ENCODE peak calls at places on chromosomes 11 and 22, in seven cellular contexts. O, E, L, V, B, S and U are unnamed samples.

GRCh38 chr11:94803491-94803890 is 35.3 kb downstream of the AMOTL1 start:
- DNase-seq in S (no peak), O (no peak), B (no peak), L (no peak), E (no peak), V (no peak), U (no peak)

GRCh38 chr11:47360341-47360740 is 7.8 kb upstream of the MYBPC3 start:
- DNase-seq in V (no peak), S (no peak), E (no peak), L (no peak), B (no peak), O (no peak), U (no peak)

GRCh38 chr11:128694618-128695481 is 978 bp downstream of the FLI1 start:
- DNase-seq in L (peak), S (peak), O (peak), B (no peak), V (no peak), E (peak), U (no peak)

GRCh38 chr11:110432713-110433392 is 3.1 kb downstream of the FDX1 start:
- DNase-seq in O (peak), B (no peak), V (no peak), S (no peak), E (no peak), L (no peak), U (no peak)

GRCh38 chr22:41021655-41022454 is 70.5 kb upstream of the EP300 start:
- DNase-seq in L (peak), E (peak), B (no peak), O (peak), S (peak), V (peak), U (no peak)

GRCh38 chr11:14380947-14381555 is 22.1 kb upstream of the RRAS2 start:
- DNase-seq in O (peak), E (peak), B (no peak), V (peak), S (peak), L (peak), U (no peak)

GRCh38 chr11:115699733-115700132 is 195.5 kb upstream of the CADM1 start:
- DNase-seq in O (no peak), E (no peak), B (no peak), S (no peak), V (no peak), L (no peak), U (peak)

GRCh38 chr11:72308226-72309073 is 64.5 kb upstream of the PHOX2A start:
- DNase-seq in V (no peak), E (no peak), B (peak), O (peak), L (no peak), S (no peak), U (peak)

GRCh38 chr22:27715078-27715477 is 86.5 kb downstream of the MN1 start:
- DNase-seq in L (no peak), B (no peak), O (no peak), E (no peak), S (no peak), V (peak), U (no peak)

GRCh38 chr11:17773674-17774073 is 39.1 kb downstream of the KCNC1 start:
- DNase-seq in B (no peak), V (no peak), O (no peak), E (peak), S (no peak), L (no peak), U (no peak)

GRCh38 chr11:63749624-63750023 is 19.0 kb downstream of the ZFTA start:
- DNase-seq in S (no peak), O (no peak), L (no peak), E (no peak), V (no peak), B (no peak), U (no peak)

GRCh38 chr11:44032304-44033085 is 15.3 kb upstream of the ACCSL start:
- DNase-seq in E (peak), V (peak), S (no peak), O (peak), B (no peak), L (peak), U (no peak)

GRCh38 chr11:5626191-5626590 is 1.4 kb downstream of the TRIM34 start:
- DNase-seq in B (no peak), V (no peak), E (no peak), O (peak), S (no peak), L (no peak), U (no peak)

GRCh38 chr22:36561291-36561811 is 32.4 kb upstream of the EIF3D start:
- DNase-seq in O (no peak), E (no peak), L (no peak), V (no peak), B (no peak), S (no peak), U (no peak)

GRCh38 chr11:90380206-90380605 is 157.4 kb upstream of the CHORDC1 start:
- DNase-seq in L (no peak), O (no peak), V (no peak), B (no peak), S (no peak), E (no peak), U (no peak)

GRCh38 chr22:38524434-38524833 is 18.3 kb upstream of the DDX17 start:
- DNase-seq in S (no peak), O (no peak), B (no peak), L (no peak), V (no peak), E (no peak), U (no peak)

GRCh38 chr11:23212829-23213228 is 352.6 kb upstream of the CCDC179 start:
- DNase-seq in L (no peak), O (no peak), B (no peak), V (no peak), E (no peak), S (no peak), U (no peak)

GRCh38 chr11:112132737-112133136 is 31.2 kb downstream of the IL18 start:
- DNase-seq in O (no peak), B (no peak), V (no peak), E (no peak), S (no peak), L (no peak), U (no peak)

GRCh38 chr11:131809203-131809948 is 439.0 kb downstream of the NTM start:
- DNase-seq in L (no peak), S (no peak), V (no peak), E (no peak), B (no peak), O (peak), U (no peak)

GRCh38 chr22:30275625-30276024 is 9.0 kb upstream of the OSM start:
- DNase-seq in O (no peak), V (no peak), E (no peak), B (no peak), S (no peak), L (no peak), U (no peak)

GRCh38 chr11:37320921-37321320 is 722.9 kb upstream of the RAG2 start:
- DNase-seq in E (no peak), O (peak), L (no peak), V (no peak), S (no peak), B (no peak), U (no peak)

GRCh38 chr11:116637766-116638165 is 135.0 kb downstream of the BUD13 start:
- DNase-seq in O (no peak), E (no peak), L (no peak), B (no peak), S (no peak), V (no peak), U (no peak)

GRCh38 chr11:62400760-62401159 is 18.1 kb upstream of the SCGB1A1 start:
- DNase-seq in O (peak), S (no peak), V (peak), E (peak), B (peak), L (peak), U (peak)

GRCh38 chr22:50011447-50012200 is 941 bp downstream of the IL17REL start:
- DNase-seq in V (no peak), E (peak), S (peak), B (no peak), O (no peak), L (peak), U (no peak)

DNA sequence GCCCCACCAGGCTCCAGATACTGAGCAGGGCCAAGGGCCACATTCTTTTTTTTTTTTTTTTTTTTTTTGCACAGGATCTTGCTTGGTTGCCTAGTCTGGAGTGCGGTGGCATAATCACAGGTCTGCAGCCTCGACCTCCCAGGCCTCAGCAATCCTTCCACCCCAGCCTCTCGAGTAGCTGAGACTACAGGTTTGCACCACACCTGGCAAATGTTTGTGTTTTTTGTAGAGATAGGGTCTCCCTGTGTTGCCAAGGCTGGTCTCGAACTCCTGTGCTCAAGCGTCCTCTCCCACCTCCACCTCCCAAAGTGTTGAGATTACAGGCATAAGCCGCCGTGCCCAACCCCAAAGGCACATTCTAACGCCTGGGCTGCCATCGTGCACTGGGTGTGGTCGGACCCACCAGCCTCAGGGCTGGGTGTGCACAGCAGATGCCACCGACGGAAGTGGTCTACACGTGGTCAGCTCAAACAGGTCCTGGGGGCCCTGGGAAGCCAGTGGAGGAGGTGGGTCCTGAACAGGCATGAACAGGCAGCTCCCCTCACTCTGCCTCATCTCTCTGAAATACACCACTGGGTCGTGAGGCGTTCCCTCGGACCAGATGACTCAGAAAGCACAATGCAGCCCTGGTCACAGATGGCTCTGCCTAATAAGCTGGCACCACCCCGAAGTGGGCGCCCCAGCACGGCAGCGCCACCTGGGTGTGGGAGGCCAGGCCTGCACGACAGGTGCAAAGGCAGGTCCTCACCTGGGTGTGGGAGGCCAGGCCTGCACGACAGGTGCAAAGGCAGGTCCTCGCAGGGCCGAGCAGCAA is 5.1 kb upstream of the B4GALNT4 start:
- DNase-seq in V (no peak), E (peak), L (peak), S (peak), B (peak), O (peak), U (no peak)
- TF ChIP-seq CTCF in V (no peak), E (peak), L (peak), S (peak), B (peak), O (peak), U (no peak)

GRCh38 chr22:43541462-43542407 is 129.9 kb downstream of the MPPED1 start:
- DNase-seq in L (no peak), E (no peak), B (no peak), S (peak), V (no peak), O (no peak), U (no peak)
- TF ChIP-seq CTCF in L (no peak), E (no peak), B (no peak), S (no peak), V (no peak), O (no peak), U (no peak)

GRCh38 chr22:17748555-17749353 is 25.5 kb downstream of the BID start:
- DNase-seq in S (peak), E (no peak), O (no peak), B (no peak), L (no peak), V (no peak), U (no peak)
- TF ChIP-seq CTCF in S (peak), E (peak), O (no peak), B (no peak), L (no peak), V (no peak), U (no peak)

GRCh38 chr11:79440451-79441158 is at the start of gene TENM4:
- DNase-seq in E (peak), L (peak), O (peak), S (peak), V (peak), B (no peak), U (peak)
- TF ChIP-seq CTCF in E (no peak), L (peak), O (no peak), S (peak), V (peak), B (no peak), U (no peak)

GRCh38 chr11:120326228-120326627 is 1.1 kb downstream of the TLCD5 start:
- DNase-seq in L (no peak), O (peak), S (no peak), B (no peak), E (no peak), V (no peak), U (no peak)

GRCh38 chr11:120327311-120327710 is 2.2 kb downstream of the TLCD5 start:
- DNase-seq in E (no peak), L (no peak), B (no peak), V (no peak), O (no peak), S (no peak), U (no peak)

GRCh38 chr11:120326845-120327281 is 1.8 kb downstream of the TLCD5 start:
- DNase-seq in E (no peak), O (peak), V (no peak), L (no peak), B (no peak), S (no peak), U (no peak)

GRCh38 chr11:120329556-120329955 is 4.5 kb downstream of the TLCD5 start:
- DNase-seq in E (no peak), S (no peak), B (no peak), L (no peak), O (no peak), V (no peak), U (no peak)

DNA sequence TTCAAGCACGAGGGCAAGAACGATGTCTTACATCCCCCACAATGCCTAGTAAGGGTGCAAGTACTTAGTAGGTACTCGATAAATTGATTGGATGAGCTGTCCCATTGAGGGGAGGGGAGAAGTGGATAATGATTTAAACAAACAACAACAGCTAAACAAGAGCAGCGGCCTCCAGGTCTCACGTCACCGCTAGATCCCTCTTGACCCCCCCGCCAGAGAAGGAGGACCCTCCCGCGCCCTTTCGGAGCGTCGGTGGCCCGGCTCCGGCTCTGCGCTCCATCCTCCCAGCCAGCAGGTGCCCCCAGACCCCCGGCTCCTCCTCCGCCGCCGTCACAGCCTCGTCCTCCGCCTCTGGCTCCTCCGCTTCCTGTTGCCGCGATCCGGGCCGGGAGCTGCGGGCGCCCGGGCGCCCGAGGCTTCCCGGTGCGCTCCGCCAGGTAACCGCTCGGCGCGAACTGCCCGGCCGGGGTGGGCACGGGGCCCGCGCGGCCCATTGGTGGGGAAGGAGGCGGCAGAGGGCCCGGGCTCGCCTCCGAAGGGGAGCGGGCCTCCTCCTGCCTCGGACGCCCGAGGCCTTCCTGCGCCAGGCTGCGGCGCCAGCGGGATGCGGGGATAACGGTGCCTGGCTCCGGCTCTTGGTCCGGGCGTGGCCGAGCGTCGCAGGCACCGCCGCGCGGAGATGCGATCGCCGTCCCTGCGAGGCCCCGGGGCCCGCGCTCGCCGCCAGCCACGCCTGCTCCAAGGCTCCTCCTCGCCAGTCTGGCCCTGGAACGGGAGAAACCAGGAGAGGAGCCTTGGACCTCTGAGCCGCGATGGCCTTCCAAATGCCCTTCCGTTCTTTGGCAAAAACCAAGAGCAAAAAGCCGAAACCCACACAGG is at the start of gene TLCD5:
- DNase-seq in L (peak), O (peak), E (peak), V (peak), B (no peak), S (peak), U (no peak)
- TF ChIP-seq CTCF in L (no peak), O (no peak), E (no peak), V (no peak), B (no peak), S (peak), U (peak)

DNA sequence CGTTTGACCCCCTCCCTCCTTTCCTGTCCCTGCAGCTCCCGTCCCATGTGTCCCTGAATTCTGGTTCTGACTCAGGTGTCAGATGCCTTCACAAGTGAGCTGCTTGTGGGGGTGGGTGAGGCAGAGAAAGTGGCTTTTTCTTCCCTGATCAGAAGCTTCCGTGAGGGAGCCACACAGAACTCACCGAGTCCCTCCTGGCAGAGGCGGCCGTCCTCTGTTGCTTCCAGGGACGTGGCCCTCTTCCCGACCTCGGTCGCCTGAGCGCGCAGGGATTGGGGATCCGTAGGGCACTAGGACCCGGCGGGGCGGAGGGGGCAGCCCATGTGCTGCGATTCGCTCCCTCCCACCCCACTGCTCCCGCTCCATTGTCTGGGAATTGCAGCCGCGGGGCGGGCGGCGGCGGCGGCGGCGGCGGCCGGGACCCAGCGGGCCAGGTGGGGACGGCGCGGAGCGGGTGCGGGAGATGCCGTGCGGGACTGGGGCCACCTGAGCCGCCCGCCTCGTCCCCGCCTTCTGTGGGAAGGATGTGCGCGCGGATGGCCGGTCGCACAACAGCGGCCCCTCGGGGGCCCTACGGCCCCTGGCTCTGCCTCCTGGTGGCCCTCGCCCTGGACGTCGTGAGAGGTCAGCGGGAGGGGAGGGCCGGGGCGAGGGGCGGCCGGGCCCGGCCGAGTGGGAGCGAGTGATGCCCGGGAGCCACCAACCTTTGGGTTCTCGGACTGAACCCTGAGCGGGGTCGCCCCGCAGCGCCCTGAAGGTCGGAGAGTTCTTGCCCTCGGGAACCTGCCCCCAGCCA is at the start of gene TMEM132A:
- DNase-seq in L (peak), O (peak), S (peak), V (peak), B (peak), E (peak), U (no peak)
- TF ChIP-seq CTCF in L (no peak), O (no peak), S (peak), V (no peak), B (no peak), E (no peak), U (no peak)

DNA sequence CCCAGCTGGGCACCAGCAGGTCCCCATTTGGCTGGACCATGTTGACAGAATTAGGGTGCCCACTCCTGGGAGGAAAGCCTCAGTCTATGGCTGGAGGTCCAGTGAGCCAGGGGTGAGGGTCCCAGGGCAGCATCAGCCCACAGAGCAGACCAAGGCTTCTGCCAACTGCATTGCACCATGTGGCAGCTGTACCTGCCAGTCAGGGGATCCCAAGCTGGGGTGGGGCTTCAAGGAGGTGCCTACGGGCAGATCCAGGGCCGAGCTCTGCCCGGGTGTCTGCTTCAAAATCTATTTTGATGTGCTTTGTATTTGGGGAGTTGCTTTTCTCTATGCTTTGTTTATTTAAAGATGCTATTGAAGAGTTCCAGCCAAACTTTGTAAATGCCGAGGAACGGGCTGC is 10.4 kb downstream of the GP1BB start:
- DNase-seq in E (no peak), S (no peak), V (no peak), L (no peak), O (no peak), B (no peak), U (no peak)
- TF ChIP-seq CTCF in E (no peak), S (no peak), V (no peak), L (no peak), O (no peak), B (no peak), U (no peak)

DNA sequence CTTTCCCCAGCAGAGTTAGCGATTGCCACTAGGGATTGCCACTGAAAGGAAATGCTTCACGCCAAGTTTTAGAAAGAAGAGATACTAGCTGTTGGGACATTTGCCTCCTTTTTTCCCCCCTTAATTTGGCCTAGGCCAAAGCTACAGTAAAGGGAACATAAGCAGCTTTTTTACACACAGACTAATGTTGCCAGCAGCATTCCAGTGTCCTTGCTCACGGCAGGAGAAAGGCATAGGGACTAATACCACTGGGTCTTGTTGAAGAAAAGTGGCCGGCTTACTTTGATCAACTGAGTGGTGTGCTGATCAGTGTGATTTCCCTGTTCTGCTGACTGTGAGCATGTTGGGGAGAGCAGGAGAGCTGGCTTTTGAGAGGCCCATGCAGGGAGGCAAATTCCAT is 71.2 kb downstream of the PHF21A start:
- DNase-seq in L (peak), V (peak), B (peak), O (peak), E (no peak), S (peak), U (peak)
- TF ChIP-seq CTCF in L (no peak), V (no peak), B (no peak), O (no peak), E (no peak), S (no peak), U (no peak)

GRCh38 chr11:12056112-12056511 is 47.7 kb upstream of the DKK3 start:
- DNase-seq in L (no peak), B (no peak), S (no peak), E (no peak), O (no peak), V (no peak), U (no peak)
- TF ChIP-seq CTCF in L (no peak), B (no peak), S (no peak), E (no peak), O (no peak), V (no peak), U (peak)

DNA sequence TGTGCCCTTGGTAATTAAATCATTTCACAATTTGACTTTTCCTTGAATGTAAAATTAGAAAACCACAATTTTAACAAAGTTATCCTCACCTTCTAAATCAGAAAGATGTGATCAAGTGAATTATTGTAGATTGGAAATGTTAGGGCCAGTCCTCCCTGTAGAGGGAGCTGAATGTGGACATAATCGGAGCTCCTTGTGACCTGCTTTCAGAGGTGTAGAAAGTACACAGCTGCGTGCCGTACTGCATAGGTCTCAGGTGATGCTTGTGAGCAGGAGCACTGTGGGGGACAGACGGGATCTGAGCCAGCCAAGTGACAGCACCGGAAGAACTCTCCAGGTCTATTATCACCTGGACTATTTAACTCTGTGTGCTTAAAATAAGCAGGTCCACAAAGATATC is 338.0 kb downstream of the AASDHPPT start:
- DNase-seq in V (no peak), L (no peak), S (no peak), E (no peak), B (no peak), O (no peak), U (no peak)
- TF ChIP-seq CTCF in V (no peak), L (no peak), S (peak), E (no peak), B (no peak), O (no peak), U (no peak)